ENCODE peak calls at places on chromosome 11, in nine cellular contexts. J, G, N, U, R, V, P, C and Z are unnamed samples.

GRCh38 chr11:130405428-130405827 is 23.0 kb downstream of the ADAMTS8 start:
- DNase-seq in G (no peak), J (no peak), R (no peak), N (no peak), C (no peak), P (no peak), U (no peak), V (no peak), Z (no peak)

GRCh38 chr11:11984563-11984962 is 23.9 kb downstream of the DKK3 start:
- DNase-seq in P (no peak), N (no peak), C (no peak), J (no peak), G (no peak), U (no peak), V (no peak), R (no peak), Z (no peak)

GRCh38 chr11:44731685-44732411 is 5.1 kb downstream of the TSPAN18 start:
- DNase-seq in P (no peak), R (no peak), C (no peak), V (no peak), U (no peak), J (no peak), N (no peak), G (no peak), Z (no peak)

GRCh38 chr11:18540207-18541009 is 13.7 kb upstream of the TSG101 start:
- DNase-seq in N (no peak), J (no peak), R (no peak), G (no peak), V (no peak), U (no peak), P (no peak), C (no peak), Z (peak)

GRCh38 chr11:1007279-1007678 is 29.2 kb downstream of the MUC6 start:
- DNase-seq in V (no peak), P (no peak), R (no peak), G (no peak), C (peak), J (no peak), N (no peak), U (no peak), Z (no peak)

GRCh38 chr11:66113132-66113856 is 43.2 kb downstream of the PACS1 start:
- DNase-seq in U (no peak), R (no peak), P (no peak), V (no peak), C (no peak), J (peak), N (no peak), G (no peak), Z (peak)

GRCh38 chr11:17445240-17445795 is 31.3 kb downstream of the ABCC8 start:
- DNase-seq in G (no peak), N (no peak), V (no peak), J (no peak), C (no peak), P (no peak), U (no peak), R (no peak), Z (no peak)

GRCh38 chr11:130653838-130654601 is 205.6 kb downstream of the ADAMTS15 start:
- DNase-seq in V (peak), U (peak), P (no peak), C (peak), J (peak), R (peak), N (peak), G (no peak), Z (no peak)

GRCh38 chr11:104946907-104947306 is 21.5 kb downstream of the CASP4 start:
- DNase-seq in U (peak), J (peak), C (no peak), R (no peak), P (no peak), V (peak), N (no peak), G (no peak), Z (peak)

GRCh38 chr11:91792779-91793262 is 431.8 kb upstream of the FAT3 start:
- DNase-seq in J (no peak), R (no peak), C (no peak), G (no peak), U (no peak), P (peak), N (no peak), V (no peak), Z (no peak)

GRCh38 chr11:129067454-129067853 is 124.7 kb downstream of the ARHGAP32 start:
- DNase-seq in C (no peak), R (no peak), N (no peak), P (no peak), U (no peak), G (no peak), J (no peak), V (no peak), Z (no peak)

GRCh38 chr11:71996946-71997345 is 1.8 kb upstream of the IL18BP start:
- DNase-seq in V (no peak), P (no peak), C (no peak), R (peak), G (no peak), J (no peak), U (no peak), N (peak), Z (no peak)

GRCh38 chr11:68010058-68011041 is at the start of gene ALDH3B1:
- DNase-seq in V (peak), R (peak), J (peak), U (peak), P (peak), C (peak), N (peak), G (peak), Z (peak)

GRCh38 chr11:29319231-29319630 is 697.6 kb downstream of the KCNA4 start:
- DNase-seq in U (no peak), V (no peak), J (peak), C (no peak), R (no peak), P (no peak), G (no peak), N (no peak), Z (no peak)

GRCh38 chr11:48116843-48117242 is 99.8 kb upstream of the OR4B1 start:
- DNase-seq in R (no peak), N (no peak), U (no peak), G (no peak), J (no peak), C (no peak), V (no peak), P (peak), Z (no peak)

GRCh38 chr11:9893474-9893873 is 229.6 kb downstream of the SWAP70 start:
- DNase-seq in U (no peak), R (no peak), P (no peak), J (no peak), G (no peak), C (no peak), N (no peak), V (no peak), Z (no peak)

GRCh38 chr11:109697140-109697843 is 275.3 kb downstream of the C11orf87 start:
- DNase-seq in J (peak), U (no peak), P (peak), N (no peak), V (peak), G (no peak), R (no peak), C (peak), Z (peak)

GRCh38 chr11:17992916-17993315 is 19.9 kb downstream of the SERGEF start:
- DNase-seq in N (no peak), J (no peak), V (no peak), C (no peak), R (no peak), U (no peak), G (no peak), P (no peak), Z (no peak)

GRCh38 chr11:2443881-2444300 is 423 bp downstream of the TRPM5 start:
- DNase-seq in N (peak), R (no peak), U (peak), V (no peak), C (peak), G (no peak), J (no peak), P (no peak), Z (no peak)
- TF ChIP-seq CTCF in N (no peak), R (no peak), U (no peak), V (no peak), C (no peak), G (no peak), J (no peak), P (no peak), Z (no peak)

DNA sequence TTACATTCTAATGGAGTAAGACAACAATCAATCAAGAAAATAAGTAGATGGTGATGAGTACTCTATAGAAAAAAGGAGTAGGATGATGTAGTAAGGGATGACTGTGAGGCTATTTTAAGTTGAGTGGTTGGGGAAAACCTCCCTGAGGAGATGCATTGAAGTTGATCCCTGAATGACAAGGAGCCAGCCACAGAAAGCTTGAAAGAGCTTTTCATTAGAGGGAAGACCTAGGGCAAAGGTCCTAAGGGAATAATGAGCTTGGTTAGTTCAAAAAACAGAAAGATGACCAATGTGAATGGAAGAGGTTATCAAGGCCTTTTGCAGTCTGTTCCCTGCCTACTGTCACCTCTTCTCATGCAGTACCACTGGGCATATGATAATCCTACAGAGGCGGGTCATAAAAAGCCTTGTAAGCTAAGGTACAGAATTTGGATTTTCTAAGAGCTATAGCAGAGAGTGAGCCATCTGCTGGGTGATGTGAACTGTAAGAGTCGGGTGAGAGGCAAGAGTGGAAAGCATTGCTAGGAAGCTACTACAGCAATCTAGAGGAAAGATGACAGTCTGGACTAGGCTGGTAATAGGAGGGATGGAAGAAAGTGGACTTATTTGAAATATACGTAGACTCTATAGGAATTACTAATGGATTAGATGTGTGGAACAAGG is 3.1 kb downstream of the PPP2R1B start:
- DNase-seq in U (no peak), N (no peak), J (no peak), G (no peak), P (no peak), R (no peak), V (no peak), C (no peak), Z (no peak)
- TF ChIP-seq CTCF in U (no peak), N (no peak), J (no peak), G (no peak), P (no peak), R (no peak), V (no peak), C (no peak), Z (no peak)

DNA sequence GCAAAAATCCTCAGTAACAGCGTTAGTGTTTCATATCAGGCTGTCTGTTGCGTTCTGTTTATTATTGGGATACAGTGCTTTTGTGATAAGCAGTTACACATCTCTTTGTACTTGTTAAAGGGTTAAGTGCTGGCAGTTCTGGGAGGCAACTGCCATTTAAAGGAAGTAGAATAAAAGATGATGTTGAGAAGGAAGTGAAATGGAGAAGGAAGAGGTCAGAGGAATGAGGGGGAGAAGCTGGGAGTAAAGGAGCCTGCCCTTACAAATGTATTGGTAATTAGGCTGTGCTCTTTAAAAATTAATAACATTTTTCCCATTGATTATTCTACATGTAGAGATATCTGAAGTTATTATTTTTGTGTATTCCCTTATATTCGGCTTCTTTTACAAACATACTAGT is 674.7 kb downstream of the NTM start:
- DNase-seq in J (no peak), R (no peak), N (no peak), C (no peak), V (no peak), P (no peak), G (no peak), U (no peak), Z (no peak)
- TF ChIP-seq CTCF in J (no peak), R (no peak), N (no peak), C (no peak), V (no peak), P (no peak), G (no peak), U (no peak), Z (no peak)

DNA sequence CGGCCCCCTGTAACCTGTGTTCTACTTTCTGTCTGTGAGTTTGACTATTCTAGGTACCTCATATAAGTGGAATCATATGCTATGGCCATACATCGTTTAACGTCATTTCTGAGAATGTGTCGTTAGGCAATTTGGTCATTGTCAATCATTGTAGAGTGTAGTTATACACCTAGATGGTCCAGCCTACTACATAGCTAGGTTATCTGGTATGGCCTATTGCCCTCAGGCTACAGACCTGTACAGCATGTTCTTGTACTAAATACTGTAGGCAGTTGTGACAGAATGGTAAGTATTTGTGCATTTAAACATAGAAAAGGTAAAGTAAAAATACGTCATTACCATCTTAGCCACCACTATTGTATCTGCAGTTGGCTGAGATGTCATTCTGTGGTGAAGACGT is 35.2 kb downstream of the MYO7A start:
- DNase-seq in N (no peak), G (no peak), J (no peak), C (no peak), P (no peak), V (no peak), R (no peak), U (no peak), Z (no peak)
- TF ChIP-seq CTCF in N (no peak), G (no peak), J (no peak), C (no peak), P (no peak), V (no peak), R (no peak), U (no peak), Z (no peak)

DNA sequence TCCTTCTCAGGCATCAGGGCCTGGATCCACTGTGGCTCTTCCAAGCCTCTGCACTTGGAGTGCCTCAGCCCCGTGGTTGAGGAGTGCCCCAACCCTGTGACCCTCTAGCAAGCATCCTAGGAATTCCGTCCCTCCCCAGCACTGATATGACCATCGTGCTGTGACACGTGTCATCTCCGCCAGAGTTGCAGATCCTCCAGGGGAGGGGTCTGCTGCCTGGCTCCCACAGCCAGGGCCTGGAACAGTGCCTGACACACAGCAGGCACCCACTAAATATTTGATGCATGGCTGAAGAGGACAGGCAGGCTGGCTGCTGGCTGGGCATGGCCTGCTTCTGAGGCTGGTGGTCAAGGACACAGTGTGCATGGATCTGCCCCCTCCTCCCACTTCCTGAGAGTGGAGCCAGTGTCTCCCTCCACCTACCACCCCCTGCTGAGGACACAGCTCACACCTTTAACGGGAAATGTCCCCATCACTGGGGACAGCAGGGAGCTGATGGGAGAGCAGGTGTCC is 1.7 kb upstream of the CD81 start:
- DNase-seq in V (no peak), R (peak), C (peak), G (no peak), J (no peak), N (peak), P (no peak), U (no peak), Z (no peak)
- TF ChIP-seq CTCF in V (no peak), R (peak), C (no peak), G (no peak), J (no peak), N (no peak), P (peak), U (no peak), Z (peak)

GRCh38 chr11:69014084-69014935 is 1.3 kb upstream of the MRGPRF start:
- DNase-seq in C (no peak), U (peak), V (peak), R (peak), J (no peak), P (no peak), G (peak), N (no peak), Z (no peak)

GRCh38 chr11:69014936-69015549 is 2.0 kb upstream of the MRGPRF start:
- DNase-seq in P (no peak), G (peak), U (no peak), J (no peak), C (no peak), N (no peak), V (no peak), R (no peak), Z (no peak)

GRCh38 chr11:69011624-69012091 is 1.4 kb downstream of the MRGPRF start:
- DNase-seq in V (no peak), N (peak), J (no peak), G (peak), U (no peak), P (no peak), R (no peak), C (peak), Z (no peak)

GRCh38 chr11:69012092-69013008 is 696 bp downstream of the MRGPRF start:
- DNase-seq in U (no peak), G (peak), J (no peak), P (no peak), V (no peak), C (peak), R (no peak), N (peak), Z (peak)

GRCh38 chr11:69013009-69013951 is at the start of gene MRGPRF:
- DNase-seq in N (peak), J (peak), U (peak), V (peak), C (peak), G (peak), P (no peak), R (peak), Z (peak)
- TF ChIP-seq CTCF in N (peak), J (peak), U (no peak), V (peak), C (no peak), G (peak), P (peak), R (peak), Z (peak)

DNA sequence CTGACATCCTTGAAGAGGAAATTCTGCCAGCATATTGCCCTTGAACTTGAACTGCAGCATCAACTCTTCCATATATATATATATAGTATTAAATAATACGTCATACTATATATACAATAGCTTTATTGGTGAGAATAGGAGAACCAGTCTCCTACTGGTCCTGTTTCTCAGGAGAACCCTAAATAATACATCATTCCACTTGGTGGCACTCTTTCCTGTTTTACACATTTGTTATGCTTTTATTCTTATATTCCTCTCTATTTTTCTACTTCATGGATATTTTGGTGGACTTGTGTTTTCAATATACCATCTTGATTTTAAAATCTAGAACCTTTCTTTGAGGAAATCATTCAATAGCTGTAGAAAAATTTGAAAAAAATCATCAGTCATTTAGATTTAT is 193.3 kb downstream of the TRPC6 start:
- DNase-seq in J (no peak), G (no peak), U (no peak), R (no peak), C (no peak), P (no peak), N (no peak), V (no peak), Z (no peak)
- TF ChIP-seq CTCF in J (no peak), G (no peak), U (no peak), R (peak), C (no peak), P (peak), N (no peak), V (no peak), Z (peak)

DNA sequence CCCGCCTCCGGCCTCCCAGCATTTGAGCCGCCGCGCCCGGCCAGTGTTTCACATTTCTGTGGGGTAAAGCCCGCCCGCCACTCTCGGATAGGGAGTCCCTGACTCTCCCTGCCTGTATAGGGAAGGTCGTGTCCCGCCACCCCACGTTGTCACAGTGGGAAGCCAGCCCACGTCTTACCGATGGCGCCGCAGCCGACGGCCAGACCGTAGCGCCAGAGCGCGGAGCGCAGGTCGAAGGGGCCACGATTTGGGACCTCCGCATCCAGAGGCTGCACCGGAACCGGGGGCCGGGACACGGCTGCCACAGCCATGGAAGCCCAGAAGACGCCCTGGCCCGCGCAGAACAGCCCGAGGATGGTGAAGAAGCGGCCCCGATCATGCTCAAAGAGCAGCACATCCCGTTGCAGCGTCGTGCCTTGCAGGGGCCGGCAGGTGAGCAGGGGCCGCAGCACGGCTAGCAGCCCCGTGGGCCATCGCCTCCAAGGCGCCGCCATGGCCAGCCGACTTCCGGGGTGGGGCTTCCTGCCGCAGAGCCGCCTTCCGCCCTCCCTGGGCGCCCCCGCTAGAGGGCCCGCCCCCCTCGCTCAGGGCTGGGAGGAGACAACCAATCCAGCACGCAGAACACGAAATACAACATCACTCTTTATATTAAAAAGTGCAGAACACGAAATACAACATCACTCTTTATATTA is at the start of gene TMEM223:
- DNase-seq in N (peak), P (peak), G (peak), J (peak), V (peak), U (peak), R (peak), C (peak), Z (peak)
- TF ChIP-seq CTCF in N (peak), P (peak), G (no peak), J (no peak), V (peak), U (no peak), R (peak), C (no peak), Z (peak)

GRCh38 chr11:75350743-75351540 is 519 bp downstream of the ARRB1 start:
- DNase-seq in C (peak), N (peak), J (peak), U (peak), V (peak), P (peak), R (peak), G (peak), Z (no peak)
- TF ChIP-seq CTCF in C (no peak), N (peak), J (no peak), U (no peak), V (no peak), P (peak), R (no peak), G (no peak), Z (peak)